ENCODE peak calls at places on chromosomes 6 and 20, in four cellular contexts. B is IMR-90, Q is left ventricle myocardium inferior, O is keratinocyte. S is an unnamed sample. For H3K27me3, the result is how much of the 10 kb centered on the place peaks cover.

GRCh38 chr20:39298566-39299501 is 336.7 kb downstream of the DHX35 start:
- DNase-seq in B (no peak), Q (no peak), O (no peak), S (no peak)

GRCh38 chr6:139625998-139626975 is 251.8 kb upstream of the CITED2 start:
- DNase-seq in B (no peak), Q (no peak), O (no peak), S (no peak)

GRCh38 chr6:138526822-138527235 is 27.5 kb upstream of the NHSL1 start:
- DNase-seq in B (no peak), Q (no peak), O (no peak), S (no peak)

GRCh38 chr6:27078734-27079357 is 168.7 kb upstream of the PRSS16 start:
- DNase-seq in B (peak), Q (no peak), O (no peak), S (peak)

GRCh38 chr20:35849726-35850125 is 77.9 kb downstream of the PHF20 start:
- DNase-seq in B (no peak), Q (no peak), O (no peak), S (no peak)

GRCh38 chr6:72250664-72251063 is 364.3 kb downstream of the RIMS1 start:
- DNase-seq in B (peak), Q (no peak), O (no peak), S (no peak)

GRCh38 chr20:15616626-15617025 is 956.6 kb downstream of the KIF16B start:
- DNase-seq in B (peak), Q (no peak), O (no peak), S (peak)

GRCh38 chr6:159038914-159039884 is 5.6 kb downstream of the TAGAP start:
- DNase-seq in B (peak), Q (no peak), O (peak), S (no peak)

GRCh38 chr20:46173652-46174468 is 55.7 kb downstream of the CD40 start:
- DNase-seq in B (no peak), Q (no peak), O (no peak), S (no peak)

GRCh38 chr6:95515975-95516374 is 61.4 kb upstream of the MANEA start:
- DNase-seq in B (no peak), Q (no peak), O (no peak), S (no peak)
- H3K4me3 ChIP-seq in B (no peak), Q (no peak), O (no peak), S (no peak)

DNA sequence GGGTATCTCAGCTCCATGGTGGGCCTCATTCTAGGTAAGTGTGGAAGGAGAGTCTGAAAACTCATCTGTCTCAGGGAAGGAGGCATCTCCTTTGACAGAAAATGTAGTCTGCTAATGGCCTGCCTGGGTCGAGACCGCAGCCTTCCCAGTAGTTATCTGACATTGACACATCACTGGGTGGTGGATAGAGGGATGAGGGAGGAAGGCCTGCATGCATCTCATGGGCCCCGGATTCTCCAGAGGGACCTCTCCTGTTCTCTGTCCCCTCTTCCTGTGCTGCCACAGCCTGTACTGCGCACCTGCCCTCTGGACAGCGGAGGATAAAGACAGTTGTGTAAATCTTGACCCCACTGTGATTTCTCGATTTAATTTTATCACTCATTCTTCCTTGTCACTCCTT is 4.7 kb downstream of the PCMTD2 start:
- DNase-seq in B (no peak), Q (no peak), O (no peak), S (no peak)
- H3K27me3 ChIP-seq in B (under half), Q (under half), O (under half), S (under half)

DNA sequence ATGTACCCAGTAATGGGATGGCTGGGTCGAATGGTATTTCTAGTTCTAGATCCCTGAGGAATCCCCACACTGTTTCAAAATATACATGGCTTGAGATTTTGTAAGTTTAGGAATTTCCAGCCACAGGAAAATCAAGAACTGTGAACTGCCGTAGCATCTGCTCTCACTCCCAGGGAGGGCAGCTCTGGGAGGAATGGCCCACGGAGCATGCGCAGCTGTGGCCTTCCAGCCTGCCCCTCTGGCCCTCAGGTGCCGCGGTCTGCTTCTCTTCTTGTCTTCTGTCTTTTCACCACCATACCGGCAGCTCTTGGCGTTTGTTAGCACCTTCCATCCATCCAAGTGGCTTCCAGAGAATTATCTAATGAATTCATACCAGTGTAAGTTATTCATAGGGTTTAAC is 19.9 kb upstream of the EXOC2 start:
- DNase-seq in B (no peak), Q (no peak), O (no peak), S (no peak)
- TF ChIP-seq CTCF in B (no peak), Q (no peak), O (no peak), S (no peak)

GRCh38 chr6:100463685-100464161 is 998 bp downstream of the SIM1 start:
- DNase-seq in B (no peak), Q (no peak), O (no peak), S (no peak)
- H3K4me3 ChIP-seq in B (no peak), Q (no peak), O (no peak), S (no peak)

DNA sequence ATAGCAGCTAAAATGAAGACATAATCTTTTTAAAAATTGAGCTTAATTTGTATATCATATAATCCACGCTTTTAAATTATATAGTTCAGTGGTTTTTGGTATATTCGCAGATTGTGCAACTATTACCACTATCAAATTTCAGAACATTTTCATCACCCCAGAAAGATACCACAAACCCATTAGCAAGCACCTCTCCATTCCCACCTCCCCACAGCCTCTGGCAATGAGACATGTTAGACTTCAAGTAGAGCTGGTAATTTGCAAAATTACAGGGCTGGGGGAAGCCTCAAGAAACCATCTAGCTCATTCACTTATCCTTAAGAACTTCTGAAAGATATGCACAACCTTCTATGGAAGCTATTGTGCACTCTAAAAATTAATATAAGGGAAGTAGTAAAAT is 37.2 kb downstream of the TRMT6 start:
- DNase-seq in B (no peak), Q (no peak), O (no peak), S (no peak)
- H3K27me3 ChIP-seq in B (under half), Q (under half), O (under half), S (under half)

DNA sequence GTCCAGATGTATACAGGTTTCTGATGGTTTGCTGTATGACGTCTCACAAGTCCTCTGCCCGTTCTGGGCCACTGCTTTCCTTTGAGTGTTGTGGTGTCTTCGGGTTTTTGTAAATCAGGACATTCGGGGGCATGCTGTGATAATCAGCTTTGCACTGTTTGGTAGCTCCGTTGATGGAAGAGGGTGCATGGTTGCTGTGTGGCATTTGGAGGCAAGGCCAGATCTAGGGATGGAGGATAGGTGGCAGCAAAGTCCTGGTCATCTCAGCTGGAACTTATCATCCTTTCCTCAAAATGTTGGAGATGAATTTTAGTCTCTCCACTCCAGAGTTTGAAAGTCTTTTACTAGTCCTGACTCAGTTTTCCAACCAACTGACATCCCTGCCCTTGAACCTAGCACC is 91.0 kb downstream of the SCP2D1 start:
- DNase-seq in B (no peak), Q (no peak), O (no peak), S (no peak)
- TF ChIP-seq CTCF in B (no peak), Q (peak), O (peak), S (no peak)

DNA sequence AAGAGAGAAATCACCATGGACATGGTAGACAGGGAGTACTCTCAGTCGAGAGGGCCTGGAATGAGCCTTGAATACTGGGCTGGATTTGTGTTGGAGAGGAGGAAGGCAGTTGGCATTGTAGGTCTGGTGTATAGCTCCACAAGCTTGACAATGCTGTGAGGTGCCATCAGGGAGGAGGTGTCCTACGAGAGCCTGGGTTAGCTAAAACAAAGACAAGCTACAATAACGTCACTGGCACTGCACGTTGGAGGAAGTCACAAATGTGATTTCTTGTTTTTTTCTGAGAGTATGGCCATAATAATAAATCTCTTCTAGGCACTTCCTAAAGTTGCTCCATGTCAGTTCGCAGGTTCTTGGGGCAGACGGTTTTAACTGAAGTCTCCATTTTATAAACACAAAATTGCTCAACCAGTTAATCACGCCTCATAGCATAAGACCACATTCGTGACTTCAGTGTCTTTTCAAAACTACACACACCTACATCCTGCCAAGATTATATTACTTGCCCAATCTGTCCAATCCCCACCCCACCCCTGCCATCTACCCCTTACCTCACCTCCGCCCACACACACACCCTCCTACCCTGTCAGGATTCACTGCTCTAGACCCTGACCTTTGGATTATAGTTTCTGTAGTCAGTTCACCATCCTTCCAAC is 4.4 kb upstream of the HLA-DMB start:
- DNase-seq in B (peak), Q (no peak), O (no peak), S (no peak)
- H3K4me3 ChIP-seq in B (no peak), Q (no peak), O (no peak), S (no peak)

GRCh38 chr20:33072813-33073212 is 6.6 kb upstream of the BPIFB4 start:
- DNase-seq in B (no peak), Q (no peak), O (no peak), S (no peak)
- H3K27me3 ChIP-seq in B (under half), Q (half or more), O (under half), S (under half)

GRCh38 chr6:168562576-168563151 is 121.7 kb downstream of the SMOC2 start:
- DNase-seq in B (no peak), Q (no peak), O (no peak), S (no peak)
- TF ChIP-seq CTCF in B (no peak), Q (no peak), O (no peak), S (no peak)

S was measured in brain microvascular endothelial cell.